ENCODE peak calls at places on chromosomes 4 and X, in ten cellular contexts. E is stimulated activated CD8-positive, alpha-beta memory T cell treated with anti-CD3 and anti-CD28 coated beads, Interleukin-15, amount 100 ng/mL, for 4 hours; W is naive thymus-derived CD4-positive, alpha-beta T cell; P is islet precursor cell; Q is cardiac muscle cell; R is activated CD8-positive, alpha-beta T cell treated with anti-CD3 and anti-CD28 coated beads for 36 hours; L is COLO829; D is HTR-8/SVneo; M is EH; X is COR-L47. I is an unnamed sample.

GRCh38 chrX:39473812-39474211 is 623.9 kb downstream of the BCOR start:
- DNase-seq in E (no peak), W (no peak), P (no peak), Q (peak), R (no peak), L (no peak), D (no peak), M (peak), X (no peak), I (no peak)

GRCh38 chrX:133544105-133544504 is 128.8 kb upstream of the GPC4 start:
- DNase-seq in E (no peak), W (no peak), P (peak), Q (no peak), R (no peak), L (no peak), D (no peak), M (no peak), X (no peak), I (no peak)

GRCh38 chr4:130563185-130563890 is 1467.4 kb downstream of the C4orf33 start:
- DNase-seq in E (no peak), W (no peak), P (peak), Q (peak), R (no peak), L (peak), D (peak), M (peak), X (peak), I (no peak)

GRCh38 chr4:113823291-113823659 is 61.7 kb upstream of the CAMK2D start:
- DNase-seq in E (no peak), W (no peak), P (no peak), Q (no peak), R (peak), L (peak), D (no peak), M (peak), X (no peak), I (no peak)

GRCh38 chrX:133335027-133335426 is 80.3 kb downstream of the GPC4 start:
- DNase-seq in E (no peak), W (no peak), P (no peak), Q (peak), R (peak), L (peak), D (no peak), M (peak), X (no peak), I (no peak)

GRCh38 chr4:165610679-165611551 is 232.1 kb downstream of the CPE start:
- DNase-seq in E (no peak), W (no peak), P (no peak), Q (no peak), R (no peak), L (no peak), D (no peak), M (no peak), X (no peak), I (no peak)

GRCh38 chr4:89290727-89291126 is 16.9 kb downstream of the GPRIN3 start:
- DNase-seq in E (no peak), W (no peak), P (no peak), Q (no peak), R (peak), L (no peak), D (no peak), M (no peak), X (no peak), I (no peak)

GRCh38 chr4:116092961-116093360 is 979.5 kb upstream of the NDST4 start:
- DNase-seq in E (no peak), W (no peak), P (no peak), Q (no peak), R (no peak), L (no peak), D (no peak), M (no peak), X (no peak), I (no peak)

GRCh38 chr4:56505269-56506109 is at the start of gene ARL9:
- DNase-seq in E (peak), W (peak), P (peak), Q (peak), R (peak), L (no peak), D (no peak), M (peak), X (peak), I (peak)

GRCh38 chr4:122331195-122331594 is 47.6 kb upstream of the ADAD1 start:
- DNase-seq in E (no peak), W (no peak), P (no peak), Q (no peak), R (no peak), L (no peak), D (no peak), M (no peak), X (no peak), I (no peak)

GRCh38 chrX:77910108-77910840 is at the start of gene ATP7A:
- DNase-seq in E (peak), W (peak), P (peak), Q (peak), R (peak), L (peak), D (peak), M (peak), X (peak), I (peak)

GRCh38 chr4:68342139-68342538 is 7.8 kb downstream of the YTHDC1 start:
- DNase-seq in E (no peak), W (no peak), P (no peak), Q (no peak), R (no peak), L (peak), D (no peak), M (peak), X (peak), I (no peak)

GRCh38 chr4:175891863-175892262 is 79.8 kb upstream of the GPM6A start:
- DNase-seq in E (no peak), W (no peak), P (no peak), Q (peak), R (no peak), L (peak), D (peak), M (peak), X (peak), I (no peak)

GRCh38 chr4:150229538-150229937 is 151.3 kb downstream of the DCLK2 start:
- DNase-seq in E (no peak), W (no peak), P (no peak), Q (no peak), R (no peak), L (peak), D (no peak), M (peak), X (no peak), I (no peak)

GRCh38 chr4:82797048-82797590 is 1.5 kb downstream of the SCD5 start:
- DNase-seq in E (no peak), W (no peak), P (no peak), Q (no peak), R (no peak), L (no peak), D (no peak), M (peak), X (no peak), I (no peak)

GRCh38 chr4:1348014-1348513 is 1.1 kb downstream of the UVSSA start:
- DNase-seq in E (no peak), W (no peak), P (no peak), Q (no peak), R (no peak), L (no peak), D (no peak), M (no peak), X (no peak), I (no peak)

GRCh38 chrX:63404332-63404731 is 53.2 kb upstream of the SPIN4 start:
- DNase-seq in E (no peak), W (no peak), P (no peak), Q (no peak), R (no peak), L (no peak), D (no peak), M (no peak), X (no peak), I (no peak)

GRCh38 chrX:14362731-14363130 is 166.6 kb upstream of the GLRA2 start:
- DNase-seq in E (no peak), W (no peak), P (no peak), Q (no peak), R (no peak), L (peak), D (no peak), M (peak), X (no peak), I (no peak)

GRCh38 chr4:165879581-165879980 is 6.5 kb downstream of the TLL1 start:
- DNase-seq in E (no peak), W (no peak), P (no peak), Q (no peak), R (no peak), L (no peak), D (no peak), M (peak), X (no peak), I (no peak)

GRCh38 chr4:90207887-90208454 is 80.8 kb downstream of the CCSER1 start:
- DNase-seq in E (no peak), W (no peak), P (peak), Q (no peak), R (no peak), L (no peak), D (no peak), M (no peak), X (no peak), I (no peak)